ENCODE peak calls at places on chromosomes 6 and 20, in eight cellular contexts. E is skeletal muscle cell; R is gastrocnemius medialis; D is fibroblast of lung; V is stimulated activated CD4-positive, alpha-beta T cell treated with anti-CD3 and anti-CD28 coated beads, TNF-alpha, amount 100 ng/mL, for 1 hour; S is brain microvascular endothelial cell; O is CD4-positive, alpha-beta T cell; Y is NCI-H524. T is an unnamed sample.

GRCh38 chr6:27280540-27281000 is 31.5 kb downstream of the POM121L2 start:
- DNase-seq in E (no peak), R (no peak), D (no peak), V (no peak), S (peak; percentile 47), O (no peak), Y (peak; percentile 35), T (peak; percentile 34)

GRCh38 chr20:2521369-2522305 is 12.9 kb upstream of the ZNF343 start:
- DNase-seq in E (no peak), R (no peak), D (peak; percentile 55), V (peak; percentile 43), S (peak; percentile 27), O (peak; percentile 37), Y (peak; percentile 53), T (peak; percentile 59)

GRCh38 chr20:36398515-36398914 is 92.4 kb downstream of the DLGAP4 start:
- DNase-seq in E (no peak), R (no peak), D (no peak), V (no peak), S (no peak), O (no peak), Y (no peak), T (no peak)

GRCh38 chr20:37267684-37268313 is 6.2 kb upstream of the GHRH start:
- DNase-seq in E (no peak), R (no peak), D (no peak), V (no peak), S (no peak), O (no peak), Y (no peak), T (no peak)

GRCh38 chr6:129089357-129089756 is 206.4 kb downstream of the LAMA2 start:
- DNase-seq in E (no peak), R (no peak), D (no peak), V (no peak), S (no peak), O (no peak), Y (no peak), T (no peak)

GRCh38 chr6:11714798-11715285 is 63.8 kb downstream of the ADTRP start:
- DNase-seq in E (no peak), R (no peak), D (no peak), V (no peak), S (no peak), O (no peak), Y (peak; percentile 79), T (no peak)

GRCh38 chr6:148414836-148415235 is 72.2 kb downstream of the SASH1 start:
- DNase-seq in E (peak; percentile 40), R (no peak), D (peak; percentile 80), V (no peak), S (peak; percentile 72), O (no peak), Y (peak; percentile 8), T (no peak)

GRCh38 chr20:44034451-44034850 is 119.8 kb downstream of the TOX2 start:
- DNase-seq in E (no peak), R (no peak), D (no peak), V (no peak), S (no peak), O (no peak), Y (no peak), T (no peak)

GRCh38 chr6:134480593-134480992 is 162.7 kb upstream of the SGK1 start:
- DNase-seq in E (peak; percentile 34), R (peak; percentile 67), D (peak; percentile 24), V (no peak), S (no peak), O (no peak), Y (no peak), T (no peak)

GRCh38 chr20:25223179-25223661 is 24.7 kb upstream of the PYGB start:
- DNase-seq in E (peak; percentile 88), R (no peak), D (peak; percentile 88), V (no peak), S (peak; percentile 98), O (no peak), Y (no peak), T (peak; percentile 39)

GRCh38 chr6:138692058-138692977 is 81.3 kb upstream of the CCDC28A start:
- DNase-seq in E (no peak), R (peak; percentile 41), D (peak; percentile 63), V (peak; percentile 44), S (peak; percentile 50), O (peak; percentile 23), Y (peak; percentile 71), T (peak; percentile 91)

GRCh38 chr6:145067430-145067829 is 667.9 kb downstream of the EPM2A start:
- DNase-seq in E (no peak), R (no peak), D (no peak), V (no peak), S (peak; percentile 27), O (no peak), Y (no peak), T (no peak)

T was measured in HEK293T.